ENCODE peak calls at places on chromosomes 5 and 9, in four cellular contexts. C, V, Q and W are unnamed samples.

GRCh38 chr5:133278318-133278717 is 226.5 kb downstream of the HSPA4 start:
- DNase-seq in Q (no peak), V (no peak), C (no peak), W (no peak)

GRCh38 chr9:110446171-110446570 is 108.5 kb upstream of the TXNDC8 start:
- DNase-seq in V (no peak), C (no peak), Q (no peak), W (no peak)

GRCh38 chr5:82425591-82425990 is 147.4 kb upstream of the RPS23 start:
- DNase-seq in V (no peak), C (no peak), Q (no peak), W (no peak)

GRCh38 chr5:132962429-132962928 is 955 bp downstream of the AFF4 start:
- DNase-seq in Q (no peak), V (no peak), C (peak; percentile 34), W (no peak)

GRCh38 chr9:27528886-27529315 is 713 bp downstream of the MOB3B start:
- DNase-seq in Q (no peak), C (no peak), V (no peak), W (peak; percentile 40)

GRCh38 chr5:39137391-39138181 is 63.4 kb upstream of the RICTOR start:
- DNase-seq in C (no peak), Q (no peak), V (no peak), W (no peak)

GRCh38 chr5:72438141-72438540 is 69.1 kb downstream of the ZNF366 start:
- DNase-seq in C (no peak), V (no peak), Q (no peak), W (no peak)

GRCh38 chr5:14561741-14562140 is 19.9 kb upstream of the OTULINL start:
- DNase-seq in V (no peak), C (no peak), Q (no peak), W (no peak)

GRCh38 chr5:136890431-136891148 is 525.2 kb upstream of the TRPC7 start:
- DNase-seq in Q (no peak), C (no peak), V (no peak), W (no peak)

GRCh38 chr9:90261698-90262097 is 380.9 kb downstream of the DIRAS2 start:
- DNase-seq in C (no peak), V (no peak), Q (no peak), W (no peak)

GRCh38 chr5:10124287-10124686 is 125.4 kb downstream of the ATPSCKMT start:
- DNase-seq in Q (no peak), C (no peak), V (no peak), W (no peak)

GRCh38 chr5:43315697-43316096 is 2.5 kb upstream of the HMGCS1 start:
- DNase-seq in Q (no peak), C (no peak), V (no peak), W (no peak)

GRCh38 chr5:132876020-132876759 is 2.7 kb downstream of the LEAP2 start:
- DNase-seq in C (no peak), Q (no peak), V (no peak), W (no peak)

GRCh38 chr5:135253601-135254165 is 145.3 kb downstream of the MACROH2A1 start:
- DNase-seq in C (no peak), V (no peak), Q (no peak), W (no peak)

GRCh38 chr5:1660037-1660400 is 136.3 kb upstream of the LPCAT1 start:
- DNase-seq in V (no peak), C (no peak), Q (no peak), W (no peak)

GRCh38 chr5:143824851-143825720 is 13.1 kb downstream of the HMHB1 start:
- DNase-seq in Q (peak; percentile 81), V (peak; percentile 80), C (peak; percentile 68), W (peak; percentile 60)

GRCh38 chr5:145347026-145347616 is 488.0 kb downstream of the PRELID2 start:
- DNase-seq in C (peak; percentile 9), V (no peak), Q (no peak), W (peak; percentile 8)

GRCh38 chr5:58358436-58358835 is 101.5 kb downstream of the PLK2 start:
- DNase-seq in C (no peak), Q (no peak), V (no peak), W (no peak)

GRCh38 chr9:92875373-92875772 is 2.5 kb downstream of the ZNF484 start:
- DNase-seq in Q (no peak), V (no peak), C (no peak), W (no peak)

GRCh38 chr9:20753761-20754160 is 69.7 kb downstream of the FOCAD start:
- DNase-seq in V (no peak), C (no peak), Q (no peak), W (no peak)

GRCh38 chr5:3186711-3187450 is 408.8 kb upstream of the IRX1 start:
- DNase-seq in C (no peak), V (no peak), Q (no peak), W (no peak)

GRCh38 chr9:92969516-92970466 is 22.5 kb downstream of the FGD3 start:
- DNase-seq in C (no peak), V (no peak), Q (no peak), W (no peak)

GRCh38 chr5:179235416-179236400 is 109.6 kb downstream of the ADAMTS2 start:
- DNase-seq in C (no peak), V (no peak), Q (no peak), W (no peak)

GRCh38 chr5:140109050-140109817 is 4.7 kb upstream of the PURA start:
- DNase-seq in V (no peak), C (no peak), Q (no peak), W (no peak)

GRCh38 chr9:89842267-89842768 is 237.5 kb downstream of the GADD45G start:
- DNase-seq in C (no peak), V (no peak), Q (no peak), W (no peak)

GRCh38 chr5:132099073-132099748 is 25.6 kb downstream of the CSF2 start:
- DNase-seq in Q (peak; percentile 87), C (no peak), V (no peak), W (no peak)

GRCh38 chr9:127162567-127163365 is 40.3 kb upstream of the ANGPTL2 start:
- DNase-seq in V (no peak), Q (no peak), C (no peak), W (no peak)

GRCh38 chr9:128689293-128689770 is 310 bp downstream of the SET start:
- DNase-seq in Q (no peak), V (no peak), C (no peak), W (no peak)

GRCh38 chr5:1244976-1245375 is 19.8 kb downstream of the SLC6A18 start:
- DNase-seq in Q (no peak), V (no peak), C (no peak), W (no peak)

GRCh38 chr5:1552469-1553255 is 28.9 kb upstream of the LPCAT1 start:
- DNase-seq in V (no peak), Q (no peak), C (peak; percentile 48), W (no peak)

GRCh38 chr5:42962139-42962538 is 78.0 kb downstream of the ANXA2R start:
- DNase-seq in C (no peak), V (no peak), Q (no peak), W (no peak)

GRCh38 chr5:175246242-175246891 is 197.6 kb downstream of the DRD1 start:
- DNase-seq in V (peak; percentile 5), Q (no peak), C (no peak), W (no peak)

GRCh38 chr9:134217431-134218210 is 53.3 kb upstream of the RNU6ATAC start:
- DNase-seq in C (peak; percentile 70), Q (no peak), V (no peak), W (no peak)

GRCh38 chr5:14054965-14055963 is 87.9 kb upstream of the TRIO start:
- DNase-seq in C (no peak), Q (no peak), V (no peak), W (no peak)

GRCh38 chr5:124706729-124707361 is 39.6 kb downstream of the ZNF608 start:
- DNase-seq in Q (no peak), C (peak; percentile 9), V (no peak), W (no peak)

GRCh38 chr5:13831236-13831810 is 113.2 kb downstream of the DNAH5 start:
- DNase-seq in Q (no peak), V (no peak), C (no peak), W (no peak)

GRCh38 chr9:34124103-34124502 is 2.4 kb downstream of the DCAF12 start:
- DNase-seq in Q (no peak), C (no peak), V (no peak), W (no peak)

GRCh38 chr9:70406446-70406862 is 8.0 kb downstream of the KLF9 start:
- DNase-seq in V (no peak), Q (no peak), C (no peak), W (no peak)

GRCh38 chr5:37208883-37209808 is 40.0 kb downstream of the CPLANE1 start:
- DNase-seq in V (no peak), C (no peak), Q (no peak), W (no peak)

DNA sequence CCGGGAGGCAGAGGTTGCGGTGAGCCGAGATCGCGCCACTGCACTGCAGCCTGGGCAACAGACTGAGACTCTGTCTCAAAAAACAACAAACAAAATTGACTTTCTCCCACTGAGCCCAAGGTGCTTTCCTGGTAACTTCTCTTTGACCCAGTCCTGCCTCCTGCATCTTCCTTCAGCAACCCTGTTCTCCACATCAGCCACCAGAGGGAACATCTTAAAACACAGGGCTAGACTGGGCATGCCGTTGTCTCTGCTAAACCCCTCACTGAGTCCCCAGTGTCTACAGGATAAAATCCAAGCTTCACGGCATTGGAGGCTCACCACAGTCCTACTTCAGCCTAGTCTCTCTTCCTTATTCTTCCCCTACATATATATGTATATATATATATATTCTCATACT is 39.8 kb upstream of the KCNMB1 start:
- DNase-seq in V (no peak), Q (no peak), C (no peak), W (no peak)
- TF ChIP-seq ZNF274 in V (no peak), Q (no peak), C (no peak), W (no peak)

GRCh38 chr5:172905771-172906170 is 53.5 kb upstream of the RPL26L1 start:
- DNase-seq in C (no peak), V (no peak), Q (no peak), W (no peak)

GRCh38 chr5:172905346-172905756 is 53.9 kb upstream of the RPL26L1 start:
- DNase-seq in V (no peak), C (no peak), Q (no peak), W (no peak)

GRCh38 chr5:172904312-172904642 is 54.9 kb upstream of the RPL26L1 start:
- DNase-seq in Q (no peak), C (no peak), V (no peak), W (no peak)

GRCh38 chr5:172903790-172904189 is 55.4 kb upstream of the RPL26L1 start:
- DNase-seq in Q (no peak), V (no peak), C (no peak), W (no peak)

GRCh38 chr5:172904643-172905345 is 54.4 kb upstream of the RPL26L1 start:
- DNase-seq in V (no peak), Q (no peak), C (peak; percentile 19), W (no peak)
- H3K4me1 ChIP-seq in V (peaks cover 9% of the 10 kb centered on the region), Q (peaks cover 18% of the 10 kb centered on the region), C (peaks cover 44% of the 10 kb centered on the region), W (peaks cover 29% of the 10 kb centered on the region)

GRCh38 chr5:78341445-78341844 is 19.0 kb upstream of the SCAMP1 start:
- DNase-seq in V (no peak), C (no peak), Q (no peak), W (no peak)

GRCh38 chr5:78339591-78340450 is 20.6 kb upstream of the SCAMP1 start:
- DNase-seq in Q (no peak), V (no peak), C (no peak), W (no peak)

GRCh38 chr5:78345485-78345884 is 14.9 kb upstream of the SCAMP1 start:
- DNase-seq in Q (no peak), V (no peak), C (no peak), W (no peak)
- TF ChIP-seq SUZ12 in Q (no peak), V (no peak), C (no peak), W (no peak)

GRCh38 chr9:101235105-101235866 is 149.5 kb downstream of the BAAT start:
- DNase-seq in Q (no peak), V (no peak), C (peak; percentile 45), W (peak; percentile 52)
- TF ChIP-seq ZNF274 in Q (no peak), V (no peak), C (no peak), W (no peak)

GRCh38 chr5:138870611-138871010 is 4.5 kb downstream of the LRRTM2 start:
- DNase-seq in C (no peak), V (no peak), Q (no peak), W (no peak)
- H3K4me1 ChIP-seq in C (peaks cover 40% of the 10 kb centered on the region), V (peaks cover 22% of the 10 kb centered on the region), Q (no peaks in the 10 kb centered on the region), W (no peaks in the 10 kb centered on the region)